ENCODE peak calls at places on chromosomes 2 and 18, in four cellular contexts. One of them, this sample, is unnamed.

GRCh38 chr2:217973008-217973787 is 29.6 kb downstream of the TNS1 start:
- DNase-seq in colonic mucosa: no peak
- DNase-seq in SJSA1: no peak
- DNase-seq in foreskin fibroblast: no peak
- DNase-seq in this sample: no peak

GRCh38 chr18:46833899-46834298 is 77.0 kb upstream of the ST8SIA5 start:
- DNase-seq in colonic mucosa: no peak
- DNase-seq in SJSA1: no peak
- DNase-seq in foreskin fibroblast: no peak
- DNase-seq in this sample: no peak

GRCh38 chr18:25873833-25874232 is 216.6 kb downstream of the SS18 start:
- DNase-seq in colonic mucosa: no peak
- DNase-seq in SJSA1: no peak
- DNase-seq in foreskin fibroblast: no peak
- DNase-seq in this sample: no peak

GRCh38 chr2:241102239-241102803 is at the start of gene MTERF4:
- DNase-seq in colonic mucosa: peak
- DNase-seq in SJSA1: peak
- DNase-seq in foreskin fibroblast: peak
- DNase-seq in this sample: peak

GRCh38 chr2:50492452-50492851 is 539.5 kb downstream of the NRXN1 start:
- DNase-seq in colonic mucosa: peak
- DNase-seq in SJSA1: peak
- DNase-seq in foreskin fibroblast: peak
- DNase-seq in this sample: peak

GRCh38 chr2:88179228-88179679 is 9.1 kb downstream of the THNSL2 start:
- DNase-seq in colonic mucosa: no peak
- DNase-seq in SJSA1: no peak
- DNase-seq in foreskin fibroblast: no peak
- DNase-seq in this sample: no peak

GRCh38 chr2:73092146-73092783 is 20.5 kb downstream of the RAB11FIP5 start:
- DNase-seq in colonic mucosa: no peak
- DNase-seq in SJSA1: no peak
- DNase-seq in foreskin fibroblast: no peak
- DNase-seq in this sample: no peak

GRCh38 chr2:37156071-37156856 is 516 bp downstream of the EIF2AK2 start:
- DNase-seq in colonic mucosa: peak
- DNase-seq in SJSA1: peak
- DNase-seq in foreskin fibroblast: peak
- DNase-seq in this sample: no peak

GRCh38 chr2:189116059-189116458 is 63.5 kb downstream of the COL5A2 start:
- DNase-seq in colonic mucosa: no peak
- DNase-seq in SJSA1: no peak
- DNase-seq in foreskin fibroblast: peak
- DNase-seq in this sample: no peak

GRCh38 chr2:216014006-216014405 is 655 bp upstream of the MREG start:
- DNase-seq in colonic mucosa: no peak
- DNase-seq in SJSA1: no peak
- DNase-seq in foreskin fibroblast: no peak
- DNase-seq in this sample: no peak

GRCh38 chr2:131151398-131151797 is 46.3 kb downstream of the PLEKHB2 start:
- DNase-seq in colonic mucosa: no peak
- DNase-seq in SJSA1: no peak
- DNase-seq in foreskin fibroblast: no peak
- DNase-seq in this sample: no peak

GRCh38 chr2:232325324-232326273 is 53.0 kb upstream of the ALPP start:
- DNase-seq in colonic mucosa: peak
- DNase-seq in SJSA1: peak
- DNase-seq in foreskin fibroblast: no peak
- DNase-seq in this sample: no peak

GRCh38 chr18:55234366-55235093 is 275.3 kb upstream of the CCDC68 start:
- DNase-seq in colonic mucosa: peak
- DNase-seq in SJSA1: peak
- DNase-seq in foreskin fibroblast: peak
- DNase-seq in this sample: peak

GRCh38 chr2:131145040-131145439 is 39.9 kb downstream of the PLEKHB2 start:
- DNase-seq in colonic mucosa: no peak
- DNase-seq in SJSA1: no peak
- DNase-seq in foreskin fibroblast: no peak
- DNase-seq in this sample: no peak

GRCh38 chr2:177708106-177708505 is 315.5 kb downstream of the AGPS start:
- DNase-seq in colonic mucosa: no peak
- DNase-seq in SJSA1: no peak
- DNase-seq in foreskin fibroblast: no peak
- DNase-seq in this sample: no peak

GRCh38 chr2:218404351-218405145 is 4.9 kb downstream of the CTDSP1 start:
- DNase-seq in colonic mucosa: no peak
- DNase-seq in SJSA1: no peak
- DNase-seq in foreskin fibroblast: no peak
- DNase-seq in this sample: no peak